ENCODE peak calls at places on chromosomes 7 and 10, in four cellular contexts. T is DMS53; Q is activated naive CD4-positive, alpha-beta T cell treated with anti-CD3 and anti-CD28 coated beads, Interleukin-2, amount 10 ng/mL, durations not matched to agents 7 days and 5 days; S is SW 1271. O is an unnamed sample.
A peak's percentile ranks its signal among the peaks of the same experiment; 100 is the strongest.

GRCh38 chr7:108132551-108133265 is 2.5 kb upstream of the LAMB4 start:
- DNase-seq in T (no peak), S (no peak), Q (no peak), O (no peak)

GRCh38 chr7:138875794-138876193 is 77.8 kb upstream of the ATP6V0A4 start:
- DNase-seq in T (no peak), S (no peak), Q (peak; percentile 75), O (no peak)

GRCh38 chr10:4198216-4198615 is 413.2 kb upstream of the KLF6 start:
- DNase-seq in T (no peak), S (no peak), Q (no peak), O (no peak)

GRCh38 chr10:118735294-118735693 is 19.5 kb downstream of the CACUL1 start:
- DNase-seq in Q (no peak), S (no peak), T (no peak), O (no peak)

GRCh38 chr10:14153570-14154055 is 177.1 kb downstream of the FRMD4A start:
- DNase-seq in Q (no peak), T (peak; percentile 95), S (no peak), O (no peak)

GRCh38 chr7:123958186-123958703 is 33.2 kb downstream of the SPAM1 start:
- DNase-seq in T (no peak), Q (no peak), S (no peak), O (no peak)

GRCh38 chr10:103241262-103242011 is 4.2 kb upstream of the RPEL1 start:
- DNase-seq in Q (peak; percentile 27), S (peak; percentile 17), T (peak; percentile 92), O (peak; percentile 99)

GRCh38 chr7:47323904-47324303 is 258.0 kb downstream of the TNS3 start:
- DNase-seq in T (no peak), Q (no peak), S (no peak), O (no peak)

GRCh38 chr7:146235210-146235609 is 118.6 kb downstream of the CNTNAP2 start:
- DNase-seq in T (no peak), S (no peak), Q (no peak), O (no peak)

GRCh38 chr10:21304198-21304597 is 221.3 kb downstream of the SKIDA1 start:
- DNase-seq in S (no peak), Q (no peak), T (no peak), O (no peak)

GRCh38 chr7:143884978-143885559 is 16.9 kb downstream of the TCAF1 start:
- DNase-seq in S (no peak), Q (no peak), T (no peak), O (no peak)

GRCh38 chr7:106064836-106065559 is 47.1 kb downstream of the SYPL1 start:
- DNase-seq in S (peak; percentile 86), Q (no peak), T (peak; percentile 96), O (peak; percentile 98)

GRCh38 chr7:114922151-114922651 is 307 bp downstream of the MDFIC start:
- DNase-seq in T (peak; percentile 77), S (no peak), Q (peak; percentile 65), O (no peak)